ENCODE peak calls at places on chromosomes 13 and 19, in five cellular contexts. L is iPS-NIHi11, B is naive B cell, X is NCI-H1436, D is GM04504. Q is an unnamed sample.

GRCh38 chr13:79871594-79871993 is 390.6 kb downstream of the NDFIP2 start:
- DNase-seq in L (no peak), B (no peak), X (no peak), D (no peak), Q (no peak)

GRCh38 chr19:29003641-29004409 is 209.1 kb downstream of the UQCRFS1 start:
- DNase-seq in L (no peak), B (no peak), X (no peak), D (no peak), Q (no peak)

GRCh38 chr19:1770866-1771576 is 17.7 kb downstream of the ONECUT3 start:
- DNase-seq in L (no peak), B (no peak), X (no peak), D (no peak), Q (no peak)

GRCh38 chr19:35216833-35217707 is 11.5 kb downstream of the FAM187B start:
- DNase-seq in L (no peak), B (no peak), X (no peak), D (no peak), Q (peak; percentile 11)

GRCh38 chr19:33745297-33745696 is 51.4 kb upstream of the KCTD15 start:
- DNase-seq in L (no peak), B (no peak), X (no peak), D (no peak), Q (no peak)

GRCh38 chr13:30667014-30667413 is 49.3 kb downstream of the USPL1 start:
- DNase-seq in L (no peak), B (no peak), X (no peak), D (no peak), Q (no peak)

GRCh38 chr19:16886305-16886880 is 2.4 kb upstream of the F2RL3 start:
- DNase-seq in L (no peak), B (no peak), X (no peak), D (peak; percentile 54), Q (no peak)

GRCh38 chr19:45769821-45770191 is 754 bp upstream of the SIX5 start:
- DNase-seq in L (no peak), B (no peak), X (no peak), D (no peak), Q (no peak)

GRCh38 chr19:5567971-5568407 is 236 bp upstream of the TINCR start:
- DNase-seq in L (no peak), B (no peak), X (no peak), D (no peak), Q (no peak)

GRCh38 chr13:51000576-51001260 is 91.1 kb downstream of the RNASEH2B start:
- DNase-seq in L (no peak), B (no peak), X (peak; percentile 22), D (peak; percentile 72), Q (peak; percentile 7)

GRCh38 chr19:8890260-8890659 is 58.1 kb downstream of the MBD3L1 start:
- DNase-seq in L (no peak), B (no peak), X (no peak), D (no peak), Q (no peak)

GRCh38 chr13:74070065-74070464 is 64.1 kb downstream of the KLF12 start:
- DNase-seq in L (no peak), B (no peak), X (no peak), D (no peak), Q (no peak)

GRCh38 chr13:27283906-27284523 is 13.4 kb downstream of the RASL11A start:
- DNase-seq in L (no peak), B (peak; percentile 35), X (no peak), D (no peak), Q (no peak)

GRCh38 chr13:110414283-110414682 is 107.2 kb downstream of the COL4A2 start:
- DNase-seq in L (no peak), B (no peak), X (no peak), D (no peak), Q (no peak)

GRCh38 chr19:42634409-42635232 is 39.9 kb upstream of the CEACAM8 start:
- DNase-seq in L (peak; percentile 45), B (no peak), X (no peak), D (peak; percentile 21), Q (no peak)

GRCh38 chr19:36032251-36033104 is at the start of gene CLIP3:
- DNase-seq in L (peak; percentile 99), B (no peak), X (peak; percentile 81), D (no peak), Q (peak; percentile 16)

GRCh38 chr19:21496876-21497275 is 8.5 kb upstream of the ZNF429 start:
- DNase-seq in L (no peak), B (no peak), X (no peak), D (no peak), Q (no peak)

GRCh38 chr13:89066868-89067466 is 1395.8 kb downstream of the SLITRK5 start:
- DNase-seq in L (peak; percentile 37), B (peak; percentile 28), X (peak; percentile 61), D (no peak), Q (no peak)

GRCh38 chr13:103908274-103908673 is 842.1 kb upstream of the SLC10A2 start:
- DNase-seq in L (no peak), B (no peak), X (no peak), D (no peak), Q (no peak)

GRCh38 chr13:112776354-112776753 is 86.5 kb downstream of the ATP11A start:
- DNase-seq in L (no peak), B (no peak), X (no peak), D (no peak), Q (no peak)

GRCh38 chr19:41218615-41219507 is at the start of gene AXL:
- DNase-seq in L (peak; percentile 94), B (no peak), X (no peak), D (peak; percentile 69), Q (no peak)

GRCh38 chr19:17259118-17259780 is 5.3 kb downstream of the USHBP1 start:
- DNase-seq in L (no peak), B (no peak), X (no peak), D (no peak), Q (no peak)

GRCh38 chr19:9981406-9982260 is 28.7 kb downstream of the COL5A3 start:
- DNase-seq in L (no peak), B (no peak), X (no peak), D (no peak), Q (no peak)

GRCh38 chr19:7072541-7072940 is 3.0 kb downstream of the ZNF557 start:
- DNase-seq in L (no peak), B (no peak), X (no peak), D (no peak), Q (no peak)

GRCh38 chr13:68540244-68540643 is 1310.1 kb upstream of the PCDH9 start:
- DNase-seq in L (no peak), B (no peak), X (no peak), D (no peak), Q (no peak)

GRCh38 chr13:95579303-95579702 is 26.8 kb downstream of the CLDN10 start:
- DNase-seq in L (no peak), B (no peak), X (no peak), D (no peak), Q (no peak)

GRCh38 chr19:19595171-19595701 is 23.3 kb downstream of the PBX4 start:
- DNase-seq in L (no peak), B (no peak), X (no peak), D (no peak), Q (no peak)

GRCh38 chr13:36915891-36916640 is 4.0 kb downstream of the SMAD9 start:
- DNase-seq in L (no peak), B (no peak), X (no peak), D (no peak), Q (no peak)

GRCh38 chr13:28147489-28147888 is 9.1 kb downstream of the PAN3 start:
- DNase-seq in L (no peak), B (no peak), X (no peak), D (no peak), Q (no peak)

GRCh38 chr13:38648912-38649311 is 38.0 kb upstream of the FREM2 start:
- DNase-seq in L (no peak), B (no peak), X (no peak), D (no peak), Q (no peak)

GRCh38 chr13:33032037-33032625 is 15.9 kb downstream of the KL start:
- DNase-seq in L (no peak), B (no peak), X (no peak), D (no peak), Q (no peak)

GRCh38 chr13:19634129-19634740 is 776 bp downstream of the MPHOSPH8 start:
- DNase-seq in L (no peak), B (no peak), X (no peak), D (peak; percentile 24), Q (no peak)

GRCh38 chr19:36245210-36246005 is 30.5 kb downstream of the ZNF146 start:
- DNase-seq in L (peak; percentile 84), B (no peak), X (no peak), D (no peak), Q (no peak)